ENCODE peak calls at places on chromosomes 6 and 20, in nine cellular contexts. One of them, this sample, is unnamed.

GRCh38 chr20:36572701-36573102 is 695 bp upstream of the TGIF2 start:
- DNase-seq in fibroblast of the aortic adventitia: no peak
- DNase-seq in astrocyte of the spinal cord: no peak
- DNase-seq in lower lobe of right lung: no peak
- DNase-seq in WERI-Rb-1: no peak
- DNase-seq in NB4: peak
- DNase-seq in AG10803: peak
- DNase-seq in Peyer's patch: peak
- DNase-seq in epithelial cell of esophagus: peak
- DNase-seq in this sample: no peak

GRCh38 chr20:2688041-2688591 is 4.5 kb upstream of the EBF4 start:
- DNase-seq in AG10803: no peak
- DNase-seq in Peyer's patch: peak
- DNase-seq in NB4: peak
- DNase-seq in epithelial cell of esophagus: peak
- DNase-seq in WERI-Rb-1: peak
- DNase-seq in lower lobe of right lung: peak
- DNase-seq in astrocyte of the spinal cord: peak
- DNase-seq in fibroblast of the aortic adventitia: peak
- DNase-seq in this sample: no peak

GRCh38 chr6:132257561-132257960 is 143.7 kb downstream of the MOXD1 start:
- DNase-seq in Peyer's patch: no peak
- DNase-seq in lower lobe of right lung: no peak
- DNase-seq in astrocyte of the spinal cord: no peak
- DNase-seq in NB4: no peak
- DNase-seq in WERI-Rb-1: no peak
- DNase-seq in AG10803: no peak
- DNase-seq in fibroblast of the aortic adventitia: no peak
- DNase-seq in epithelial cell of esophagus: peak
- DNase-seq in this sample: no peak

GRCh38 chr6:41578714-41579610 is 32.8 kb downstream of the FOXP4 start:
- DNase-seq in epithelial cell of esophagus: no peak
- DNase-seq in Peyer's patch: peak
- DNase-seq in NB4: no peak
- DNase-seq in lower lobe of right lung: no peak
- DNase-seq in fibroblast of the aortic adventitia: no peak
- DNase-seq in AG10803: peak
- DNase-seq in astrocyte of the spinal cord: peak
- DNase-seq in WERI-Rb-1: peak
- DNase-seq in this sample: no peak

GRCh38 chr6:148996815-148997214 is 250.0 kb downstream of the UST start:
- DNase-seq in AG10803: no peak
- DNase-seq in fibroblast of the aortic adventitia: no peak
- DNase-seq in NB4: no peak
- DNase-seq in astrocyte of the spinal cord: peak
- DNase-seq in epithelial cell of esophagus: no peak
- DNase-seq in Peyer's patch: no peak
- DNase-seq in WERI-Rb-1: no peak
- DNase-seq in lower lobe of right lung: no peak
- DNase-seq in this sample: no peak

GRCh38 chr6:2020909-2021308 is 224.5 kb downstream of the GMDS start:
- DNase-seq in epithelial cell of esophagus: peak
- DNase-seq in AG10803: peak
- DNase-seq in WERI-Rb-1: no peak
- DNase-seq in lower lobe of right lung: no peak
- DNase-seq in fibroblast of the aortic adventitia: peak
- DNase-seq in astrocyte of the spinal cord: peak
- DNase-seq in NB4: peak
- DNase-seq in Peyer's patch: no peak
- DNase-seq in this sample: no peak

GRCh38 chr6:40338306-40338705 is 248.9 kb downstream of the LRFN2 start:
- DNase-seq in AG10803: no peak
- DNase-seq in fibroblast of the aortic adventitia: no peak
- DNase-seq in Peyer's patch: no peak
- DNase-seq in epithelial cell of esophagus: no peak
- DNase-seq in WERI-Rb-1: peak
- DNase-seq in astrocyte of the spinal cord: no peak
- DNase-seq in lower lobe of right lung: no peak
- DNase-seq in NB4: no peak
- DNase-seq in this sample: no peak

GRCh38 chr6:124055986-124056385 is 252.3 kb downstream of the NKAIN2 start:
- DNase-seq in fibroblast of the aortic adventitia: no peak
- DNase-seq in epithelial cell of esophagus: no peak
- DNase-seq in WERI-Rb-1: no peak
- DNase-seq in lower lobe of right lung: no peak
- DNase-seq in astrocyte of the spinal cord: no peak
- DNase-seq in AG10803: no peak
- DNase-seq in Peyer's patch: no peak
- DNase-seq in NB4: no peak
- DNase-seq in this sample: no peak

GRCh38 chr20:48041078-48041780 is 255.9 kb upstream of the SULF2 start:
- DNase-seq in NB4: no peak
- DNase-seq in fibroblast of the aortic adventitia: no peak
- DNase-seq in lower lobe of right lung: no peak
- DNase-seq in epithelial cell of esophagus: no peak
- DNase-seq in WERI-Rb-1: no peak
- DNase-seq in Peyer's patch: no peak
- DNase-seq in AG10803: no peak
- DNase-seq in astrocyte of the spinal cord: no peak
- DNase-seq in this sample: no peak

GRCh38 chr20:31704225-31705119 is 18.2 kb downstream of the BCL2L1 start:
- DNase-seq in lower lobe of right lung: peak
- DNase-seq in NB4: no peak
- DNase-seq in WERI-Rb-1: no peak
- DNase-seq in epithelial cell of esophagus: peak
- DNase-seq in astrocyte of the spinal cord: peak
- DNase-seq in AG10803: peak
- DNase-seq in Peyer's patch: peak
- DNase-seq in fibroblast of the aortic adventitia: peak
- DNase-seq in this sample: peak

GRCh38 chr6:13466304-13467215 is 20.8 kb downstream of the GFOD1 start:
- DNase-seq in AG10803: no peak
- DNase-seq in WERI-Rb-1: no peak
- DNase-seq in fibroblast of the aortic adventitia: no peak
- DNase-seq in NB4: no peak
- DNase-seq in epithelial cell of esophagus: no peak
- DNase-seq in astrocyte of the spinal cord: no peak
- DNase-seq in Peyer's patch: no peak
- DNase-seq in lower lobe of right lung: no peak
- DNase-seq in this sample: no peak

GRCh38 chr20:44069203-44069931 is 117.6 kb downstream of the JPH2 start:
- DNase-seq in lower lobe of right lung: no peak
- DNase-seq in astrocyte of the spinal cord: no peak
- DNase-seq in fibroblast of the aortic adventitia: no peak
- DNase-seq in NB4: peak
- DNase-seq in AG10803: no peak
- DNase-seq in epithelial cell of esophagus: no peak
- DNase-seq in Peyer's patch: peak
- DNase-seq in WERI-Rb-1: no peak
- DNase-seq in this sample: no peak

GRCh38 chr6:169161572-169162167 is 92.0 kb downstream of the THBS2 start:
- DNase-seq in AG10803: no peak
- DNase-seq in astrocyte of the spinal cord: no peak
- DNase-seq in lower lobe of right lung: no peak
- DNase-seq in NB4: no peak
- DNase-seq in epithelial cell of esophagus: no peak
- DNase-seq in fibroblast of the aortic adventitia: no peak
- DNase-seq in Peyer's patch: no peak
- DNase-seq in WERI-Rb-1: no peak
- DNase-seq in this sample: no peak

GRCh38 chr6:15551798-15552197 is 111.0 kb downstream of the DTNBP1 start:
- DNase-seq in astrocyte of the spinal cord: peak
- DNase-seq in NB4: no peak
- DNase-seq in epithelial cell of esophagus: no peak
- DNase-seq in lower lobe of right lung: no peak
- DNase-seq in AG10803: peak
- DNase-seq in fibroblast of the aortic adventitia: no peak
- DNase-seq in Peyer's patch: peak
- DNase-seq in WERI-Rb-1: no peak
- DNase-seq in this sample: peak

GRCh38 chr20:19785173-19785799 is 27.2 kb downstream of the RIN2 start:
- DNase-seq in AG10803: peak
- DNase-seq in Peyer's patch: no peak
- DNase-seq in NB4: no peak
- DNase-seq in astrocyte of the spinal cord: peak
- DNase-seq in WERI-Rb-1: no peak
- DNase-seq in epithelial cell of esophagus: no peak
- DNase-seq in lower lobe of right lung: no peak
- DNase-seq in fibroblast of the aortic adventitia: peak
- DNase-seq in this sample: no peak
- TF ChIP-seq CTCF in AG10803: peak
- TF ChIP-seq CTCF in Peyer's patch: no peak
- TF ChIP-seq CTCF in NB4: no peak
- TF ChIP-seq CTCF in astrocyte of the spinal cord: no peak
- TF ChIP-seq CTCF in WERI-Rb-1: no peak
- TF ChIP-seq CTCF in epithelial cell of esophagus: no peak
- TF ChIP-seq CTCF in lower lobe of right lung: no peak
- TF ChIP-seq CTCF in fibroblast of the aortic adventitia: peak
- TF ChIP-seq CTCF in this sample: no peak

GRCh38 chr6:31586013-31586412 is at the start of gene LST1:
- DNase-seq in AG10803: peak
- DNase-seq in NB4: peak
- DNase-seq in WERI-Rb-1: no peak
- DNase-seq in fibroblast of the aortic adventitia: no peak
- DNase-seq in lower lobe of right lung: no peak
- DNase-seq in epithelial cell of esophagus: no peak
- DNase-seq in astrocyte of the spinal cord: no peak
- DNase-seq in Peyer's patch: no peak
- DNase-seq in this sample: no peak
- H3K4me3 ChIP-seq in AG10803: no peak
- H3K4me3 ChIP-seq in NB4: peak
- H3K4me3 ChIP-seq in WERI-Rb-1: no peak
- H3K4me3 ChIP-seq in fibroblast of the aortic adventitia: no peak
- H3K4me3 ChIP-seq in lower lobe of right lung: peak
- H3K4me3 ChIP-seq in epithelial cell of esophagus: no peak
- H3K4me3 ChIP-seq in astrocyte of the spinal cord: no peak
- H3K4me3 ChIP-seq in Peyer's patch: no peak
- H3K4me3 ChIP-seq in this sample: no peak

GRCh38 chr20:9971746-9972145 is 63.0 kb upstream of the ANKEF1 start:
- DNase-seq in lower lobe of right lung: no peak
- DNase-seq in fibroblast of the aortic adventitia: no peak
- DNase-seq in astrocyte of the spinal cord: no peak
- DNase-seq in Peyer's patch: no peak
- DNase-seq in AG10803: no peak
- DNase-seq in WERI-Rb-1: no peak
- DNase-seq in epithelial cell of esophagus: peak
- DNase-seq in NB4: no peak
- DNase-seq in this sample: no peak

GRCh38 chr20:9978395-9979004 is 56.3 kb upstream of the ANKEF1 start:
- DNase-seq in NB4: peak
- DNase-seq in AG10803: peak
- DNase-seq in epithelial cell of esophagus: peak
- DNase-seq in Peyer's patch: peak
- DNase-seq in fibroblast of the aortic adventitia: peak
- DNase-seq in astrocyte of the spinal cord: peak
- DNase-seq in lower lobe of right lung: no peak
- DNase-seq in WERI-Rb-1: peak
- DNase-seq in this sample: peak

GRCh38 chr20:9969626-9970025 is 65.2 kb upstream of the ANKEF1 start:
- DNase-seq in astrocyte of the spinal cord: no peak
- DNase-seq in Peyer's patch: no peak
- DNase-seq in lower lobe of right lung: no peak
- DNase-seq in WERI-Rb-1: no peak
- DNase-seq in fibroblast of the aortic adventitia: no peak
- DNase-seq in epithelial cell of esophagus: peak
- DNase-seq in AG10803: no peak
- DNase-seq in NB4: no peak
- DNase-seq in this sample: no peak

GRCh38 chr20:9977629-9978028 is 57.2 kb upstream of the ANKEF1 start:
- DNase-seq in Peyer's patch: no peak
- DNase-seq in fibroblast of the aortic adventitia: no peak
- DNase-seq in WERI-Rb-1: peak
- DNase-seq in NB4: no peak
- DNase-seq in astrocyte of the spinal cord: no peak
- DNase-seq in AG10803: no peak
- DNase-seq in epithelial cell of esophagus: peak
- DNase-seq in lower lobe of right lung: no peak
- DNase-seq in this sample: no peak

GRCh38 chr20:9974324-9974723 is 60.5 kb upstream of the ANKEF1 start:
- DNase-seq in fibroblast of the aortic adventitia: no peak
- DNase-seq in NB4: no peak
- DNase-seq in astrocyte of the spinal cord: no peak
- DNase-seq in epithelial cell of esophagus: no peak
- DNase-seq in AG10803: no peak
- DNase-seq in WERI-Rb-1: no peak
- DNase-seq in Peyer's patch: no peak
- DNase-seq in lower lobe of right lung: no peak
- DNase-seq in this sample: no peak
- TF ChIP-seq CTCF in fibroblast of the aortic adventitia: no peak
- TF ChIP-seq CTCF in NB4: peak
- TF ChIP-seq CTCF in astrocyte of the spinal cord: no peak
- TF ChIP-seq CTCF in epithelial cell of esophagus: peak
- TF ChIP-seq CTCF in AG10803: peak
- TF ChIP-seq CTCF in WERI-Rb-1: peak
- TF ChIP-seq CTCF in Peyer's patch: no peak
- TF ChIP-seq CTCF in lower lobe of right lung: no peak
- TF ChIP-seq CTCF in this sample: peak

DNA sequence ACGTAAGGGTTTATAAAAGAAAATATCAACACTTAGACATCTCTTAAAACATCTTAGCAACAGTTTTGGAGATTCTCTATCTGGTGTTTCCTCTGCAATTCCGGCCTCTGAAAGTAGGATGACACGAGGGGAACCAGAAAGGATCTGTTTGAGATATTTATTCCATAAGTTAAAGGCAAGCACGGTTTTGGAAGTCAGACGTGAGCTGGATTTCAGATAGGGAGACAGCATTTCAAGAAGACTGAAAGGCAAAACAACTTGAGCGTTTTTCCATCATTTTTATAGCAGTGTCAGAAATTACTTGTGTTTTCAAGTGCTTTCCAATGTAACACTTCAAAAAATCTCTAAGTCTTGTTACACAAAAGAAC is 52.9 kb upstream of the BTN3A2 start:
- DNase-seq in fibroblast of the aortic adventitia: no peak
- DNase-seq in NB4: no peak
- DNase-seq in AG10803: no peak
- DNase-seq in epithelial cell of esophagus: no peak
- DNase-seq in astrocyte of the spinal cord: no peak
- DNase-seq in lower lobe of right lung: no peak
- DNase-seq in WERI-Rb-1: no peak
- DNase-seq in Peyer's patch: no peak
- DNase-seq in this sample: no peak
- H3K4me3 ChIP-seq in fibroblast of the aortic adventitia: peak
- H3K4me3 ChIP-seq in NB4: peak
- H3K4me3 ChIP-seq in AG10803: peak
- H3K4me3 ChIP-seq in epithelial cell of esophagus: peak
- H3K4me3 ChIP-seq in astrocyte of the spinal cord: peak
- H3K4me3 ChIP-seq in lower lobe of right lung: peak
- H3K4me3 ChIP-seq in WERI-Rb-1: peak
- H3K4me3 ChIP-seq in Peyer's patch: peak
- H3K4me3 ChIP-seq in this sample: peak